ENCODE peak calls at places on chromosome 22, in nine cellular contexts. C is activated T-cell treated with anti-CD3 and anti-CD28 coated beads, Interleukin-2, amount 50 U/mL, for 72 hours; Z is activated T-helper 1 cell treated with Interleukin-2 at 50 U/mL for 16 hours; M is A549; Y is germinal center; E is cardiac muscle cell; X is activated CD8-positive, alpha-beta memory T cell treated with anti-CD3 and anti-CD28 coated beads for 1 hour; F is stimulated activated CD4-positive, alpha-beta T cell treated with anti-CD3 and anti-CD28 coated beads, Interleukin-4, amount 100 ng/mL, for 1 hour; L is NCI-H460. G is an unnamed sample.

GRCh38 chr22:21936151-21936778 is 16.4 kb downstream of the PPM1F start:
- DNase-seq in E (no peak), Y (no peak), L (no peak), Z (no peak), M (no peak), C (no peak), F (no peak), X (no peak), G (no peak)

GRCh38 chr22:40552070-40552469 is 84.4 kb downstream of the MRTFA start:
- DNase-seq in E (no peak), X (no peak), Y (no peak), F (no peak), L (no peak), Z (no peak), C (no peak), M (no peak), G (no peak)

GRCh38 chr22:21650823-21651520 is 8.9 kb downstream of the SDF2L1 start:
- DNase-seq in Y (no peak), C (no peak), L (no peak), X (no peak), M (no peak), E (no peak), Z (no peak), F (no peak), G (no peak)

GRCh38 chr22:17213976-17214375 is 5.3 kb downstream of the ADA2 start:
- DNase-seq in E (peak), L (peak), C (peak), Z (peak), F (peak), Y (no peak), M (peak), X (peak), G (peak)

GRCh38 chr22:38317995-38318715 is 922 bp upstream of the CSNK1E start:
- DNase-seq in C (no peak), Z (no peak), Y (no peak), E (no peak), X (no peak), L (peak), F (no peak), M (peak), G (peak)

GRCh38 chr22:46688949-46689348 is 49.1 kb downstream of the CERK start:
- DNase-seq in F (no peak), C (no peak), X (no peak), Z (no peak), M (no peak), Y (no peak), E (no peak), L (no peak), G (no peak)

GRCh38 chr22:45450931-45451651 is 37.6 kb downstream of the RIBC2 start:
- DNase-seq in F (no peak), M (no peak), L (no peak), C (no peak), E (no peak), Y (no peak), X (no peak), Z (no peak), G (no peak)

GRCh38 chr22:36419177-36419911 is 31.6 kb upstream of the MYH9 start:
- DNase-seq in E (peak), F (no peak), Y (no peak), Z (no peak), M (no peak), C (no peak), L (no peak), X (no peak), G (no peak)

GRCh38 chr22:20009582-20010306 is 6.9 kb downstream of the ARVCF start:
- DNase-seq in M (no peak), E (no peak), Z (no peak), Y (no peak), C (no peak), F (no peak), X (no peak), L (no peak), G (no peak)

GRCh38 chr22:45302047-45302446 is 7.7 kb upstream of the FAM118A start:
- DNase-seq in X (no peak), M (peak), E (no peak), F (no peak), C (no peak), Z (no peak), L (peak), Y (no peak), G (no peak)

GRCh38 chr22:50574383-50574755 is 3.9 kb downstream of the CPT1B start:
- DNase-seq in F (no peak), E (no peak), X (no peak), Z (no peak), L (no peak), M (no peak), Y (no peak), C (no peak), G (no peak)

GRCh38 chr22:38718414-38718813 is 12.7 kb downstream of the GTPBP1 start:
- DNase-seq in C (no peak), L (peak), X (no peak), M (peak), Z (no peak), Y (no peak), F (no peak), E (no peak), G (no peak)

GRCh38 chr22:49483281-49483905 is 344.3 kb downstream of the BRD1 start:
- DNase-seq in E (no peak), C (no peak), F (no peak), M (no peak), X (no peak), Z (no peak), Y (no peak), L (no peak), G (no peak)

GRCh38 chr22:25844601-25845000 is 102.6 kb downstream of the MYO18B start:
- DNase-seq in L (no peak), C (no peak), M (no peak), X (no peak), Z (no peak), Y (no peak), F (no peak), E (no peak), G (no peak)

GRCh38 chr22:40641269-40641668 is 4.8 kb upstream of the MRTFA start:
- DNase-seq in F (no peak), E (no peak), M (peak), X (no peak), Z (no peak), Y (no peak), L (no peak), C (no peak), G (no peak)

GRCh38 chr22:31148953-31149627 is 8.8 kb upstream of the PLA2G3 start:
- DNase-seq in L (peak), C (peak), Z (no peak), M (peak), Y (peak), E (peak), X (no peak), F (peak), G (peak)

GRCh38 chr22:40240671-40241070 is 62.9 kb downstream of the TNRC6B start:
- DNase-seq in F (no peak), C (peak), Y (no peak), Z (no peak), X (no peak), L (no peak), E (no peak), M (no peak), G (no peak)

GRCh38 chr22:25374871-25375270 is 155.4 kb downstream of the CRYBB2 start:
- DNase-seq in Y (no peak), F (no peak), C (no peak), L (no peak), X (no peak), Z (no peak), E (no peak), M (no peak), G (no peak)

GRCh38 chr22:39612811-39613548 is 42.4 kb downstream of the CACNA1I start:
- DNase-seq in L (no peak), Z (no peak), C (peak), X (no peak), M (no peak), Y (no peak), F (no peak), E (no peak), G (no peak)